ENCODE peak calls at places on chromosomes 2 and 18, in nine cellular contexts. D is CD4-positive, alpha-beta T cell; F is endothelial cell; Z is fibroblast of mammary gland; X is OCI-LY7; R is AG04449; M is foreskin fibroblast; O is RWPE1; T is brain microvascular endothelial cell. L is an unnamed sample.
A peak's percentile ranks its signal among the peaks of the same experiment; 100 is the strongest.

GRCh38 chr18:58135170-58135569 is 91.1 kb downstream of the NEDD4L start:
- DNase-seq in D (no peak), F (no peak), Z (peak; percentile 87), X (no peak), R (peak; percentile 74), M (peak; percentile 74), O (no peak), T (peak; percentile 54), L (no peak)

GRCh38 chr2:51424418-51424817 is 392.5 kb upstream of the NRXN1 start:
- DNase-seq in D (no peak), F (no peak), Z (no peak), X (no peak), R (no peak), M (no peak), O (no peak), T (no peak), L (no peak)

GRCh38 chr2:2921011-2921720 is 456.5 kb downstream of the EIPR1 start:
- DNase-seq in D (no peak), F (no peak), Z (no peak), X (no peak), R (no peak), M (no peak), O (no peak), T (no peak), L (no peak)

GRCh38 chr18:51153659-51154371 is 43.7 kb downstream of the MEX3C start:
- DNase-seq in D (peak; percentile 16), F (no peak), Z (no peak), X (peak; percentile 87), R (no peak), M (no peak), O (no peak), T (no peak), L (no peak)

GRCh38 chr18:27627927-27628326 is 442.8 kb upstream of the CHST9 start:
- DNase-seq in D (no peak), F (no peak), Z (no peak), X (no peak), R (no peak), M (no peak), O (no peak), T (no peak), L (no peak)

GRCh38 chr18:23982154-23983071 is 32.1 kb upstream of the TTC39C start:
- DNase-seq in D (no peak), F (no peak), Z (peak; percentile 82), X (no peak), R (no peak), M (peak; percentile 29), O (no peak), T (peak; percentile 59), L (peak; percentile 44)

GRCh38 chr2:24418166-24418843 is 58.0 kb upstream of the ITSN2 start:
- DNase-seq in D (no peak), F (no peak), Z (no peak), X (no peak), R (no peak), M (no peak), O (no peak), T (no peak), L (no peak)

GRCh38 chr2:196592912-196593881 is 46.3 kb upstream of the CCDC150 start:
- DNase-seq in D (no peak), F (peak; percentile 67), Z (peak; percentile 37), X (no peak), R (no peak), M (peak; percentile 46), O (peak; percentile 36), T (peak; percentile 42), L (no peak)

GRCh38 chr2:205706769-205707375 is 24.6 kb downstream of the NRP2 start:
- DNase-seq in D (peak; percentile 34), F (peak; percentile 22), Z (peak; percentile 87), X (peak; percentile 88), R (peak; percentile 83), M (peak; percentile 82), O (no peak), T (peak; percentile 94), L (no peak)

GRCh38 chr2:32666704-32667103 is 38.9 kb downstream of the TTC27 start:
- DNase-seq in D (no peak), F (no peak), Z (no peak), X (no peak), R (no peak), M (no peak), O (no peak), T (no peak), L (no peak)

GRCh38 chr2:111161971-111162370 is 41.3 kb downstream of the BCL2L11 start:
- DNase-seq in D (no peak), F (no peak), Z (no peak), X (no peak), R (no peak), M (no peak), O (no peak), T (no peak), L (no peak)

GRCh38 chr2:127024769-127025356 is 82.1 kb downstream of the BIN1 start:
- DNase-seq in D (no peak), F (peak; percentile 66), Z (peak; percentile 43), X (no peak), R (no peak), M (no peak), O (no peak), T (peak; percentile 55), L (no peak)
- TF ChIP-seq CTCF in D (no peak), F (no peak), Z (peak; percentile 36), X (no peak), R (peak; percentile 49), M (peak; percentile 22), O (no peak), T (peak; percentile 72), L (no peak)

GRCh38 chr18:650428-650858 is 7.0 kb upstream of the TYMS start:
- DNase-seq in D (no peak), F (no peak), Z (no peak), X (peak; percentile 63), R (no peak), M (no peak), O (no peak), T (no peak), L (no peak)

GRCh38 chr18:649341-649740 is 8.1 kb upstream of the TYMS start:
- DNase-seq in D (no peak), F (no peak), Z (peak; percentile 37), X (no peak), R (no peak), M (no peak), O (no peak), T (no peak), L (no peak)

GRCh38 chr18:647304-647703 is 10.1 kb upstream of the TYMS start:
- DNase-seq in D (no peak), F (no peak), Z (no peak), X (no peak), R (no peak), M (no peak), O (no peak), T (no peak), L (no peak)

GRCh38 chr18:641224-641623 is 16.2 kb upstream of the TYMS start:
- DNase-seq in D (no peak), F (no peak), Z (no peak), X (no peak), R (no peak), M (no peak), O (no peak), T (no peak), L (no peak)

DNA sequence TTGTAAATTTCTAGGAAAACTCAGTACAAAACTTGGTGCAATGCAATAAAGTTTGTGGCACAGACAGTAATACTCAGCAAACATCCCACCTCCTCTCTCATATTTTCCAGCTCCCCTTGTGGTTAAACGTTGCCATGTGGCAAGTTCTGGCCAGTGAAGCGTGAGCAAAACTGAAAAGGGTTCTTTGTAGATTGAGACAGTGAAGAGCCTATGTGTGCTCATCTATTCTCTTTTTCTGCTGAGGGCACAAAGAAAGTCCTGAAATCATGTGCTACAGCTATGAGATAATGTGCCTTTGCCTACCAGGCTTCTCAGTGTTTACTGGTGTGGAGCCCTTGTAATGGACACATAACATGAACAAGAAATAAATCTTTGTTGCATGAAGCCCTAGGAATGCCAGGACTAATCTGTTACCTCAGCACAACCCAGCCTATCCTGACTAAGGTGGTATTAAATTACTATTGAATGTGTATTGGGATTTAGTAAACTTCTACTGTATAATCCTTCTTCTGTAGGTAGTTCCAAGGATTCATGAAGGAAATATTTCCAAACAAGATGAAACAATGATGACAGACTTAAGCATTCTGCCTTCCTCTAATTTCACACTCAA is 13.0 kb upstream of the TYMS start:
- DNase-seq in D (no peak), F (no peak), Z (no peak), X (no peak), R (no peak), M (no peak), O (no peak), T (no peak), L (no peak)
- TF ChIP-seq CTCF in D (no peak), F (no peak), Z (peak; percentile 18), X (no peak), R (no peak), M (no peak), O (no peak), T (peak; percentile 12), L (no peak)

GRCh38 chr2:74876081-74876886 is 42.4 kb downstream of the HK2 start:
- DNase-seq in D (peak; percentile 13), F (peak; percentile 47), Z (peak; percentile 69), X (peak; percentile 67), R (no peak), M (peak; percentile 39), O (peak; percentile 57), T (peak; percentile 43), L (no peak)

GRCh38 chr2:74880054-74880728 is 46.3 kb downstream of the HK2 start:
- DNase-seq in D (no peak), F (no peak), Z (no peak), X (no peak), R (no peak), M (no peak), O (no peak), T (no peak), L (no peak)

GRCh38 chr2:74878551-74878950 is 44.6 kb downstream of the HK2 start:
- DNase-seq in D (no peak), F (no peak), Z (no peak), X (no peak), R (no peak), M (no peak), O (no peak), T (no peak), L (no peak)

GRCh38 chr2:74877781-74878433 is 44.0 kb downstream of the HK2 start:
- DNase-seq in D (no peak), F (no peak), Z (no peak), X (no peak), R (no peak), M (no peak), O (no peak), T (no peak), L (no peak)

DNA sequence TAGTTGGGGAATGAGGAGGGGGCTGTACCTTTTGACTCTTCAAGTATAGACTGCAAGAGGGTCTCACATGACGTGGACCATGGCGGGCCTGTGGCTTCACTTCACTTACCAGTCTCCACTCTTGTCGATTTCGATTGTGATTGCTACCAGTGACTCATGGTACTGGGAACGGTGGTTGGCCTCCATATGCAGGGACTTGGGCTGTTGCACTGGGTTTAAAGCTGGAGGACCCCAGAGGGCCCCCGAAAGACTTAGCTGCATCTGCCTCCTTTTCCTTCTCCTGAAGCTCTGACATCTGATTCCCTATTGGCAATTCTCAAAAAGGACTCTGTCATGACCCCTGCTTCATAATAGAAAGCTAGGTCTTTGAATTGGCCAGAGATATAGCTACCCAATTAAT is 43.4 kb downstream of the HK2 start:
- DNase-seq in D (no peak), F (no peak), Z (no peak), X (no peak), R (no peak), M (no peak), O (no peak), T (no peak), L (no peak)
- TF ChIP-seq CTCF in D (no peak), F (no peak), Z (no peak), X (no peak), R (no peak), M (no peak), O (no peak), T (no peak), L (no peak)

GRCh38 chr2:36394804-36395203 is 39.2 kb downstream of the CRIM1 start:
- DNase-seq in D (no peak), F (no peak), Z (no peak), X (no peak), R (no peak), M (no peak), O (no peak), T (no peak), L (no peak)
- TF ChIP-seq CTCF in D (no peak), F (no peak), Z (no peak), X (no peak), R (no peak), M (no peak), O (no peak), T (no peak), L (no peak)

L was measured in omental fat pad.